ENCODE peak calls at places on chromosome 17, in four cellular contexts. P, K, U and Z are unnamed samples.

GRCh38 chr17:55386931-55387330 is 34.7 kb downstream of the MMD start:
- DNase-seq in P (no peak), K (no peak), U (no peak), Z (no peak)

GRCh38 chr17:19398301-19399181 is 11.6 kb upstream of the MFAP4 start:
- DNase-seq in P (peak), U (peak), K (peak), Z (peak)

GRCh38 chr17:2438823-2439222 is 38.0 kb upstream of the MNT start:
- DNase-seq in U (no peak), K (no peak), P (peak), Z (peak)

GRCh38 chr17:28724500-28725165 is 1.4 kb downstream of the TLCD1 start:
- DNase-seq in K (no peak), P (no peak), U (no peak), Z (no peak)

GRCh38 chr17:7233701-7234099 is 617 bp downstream of the DVL2 start:
- DNase-seq in P (peak), K (no peak), U (no peak), Z (peak)

GRCh38 chr17:5422505-5422904 is 2.5 kb downstream of the RPAIN start:
- DNase-seq in U (peak), P (peak), K (peak), Z (peak)

GRCh38 chr17:43449470-43450202 is 34.1 kb upstream of the DHX8 start:
- DNase-seq in K (peak), U (no peak), P (no peak), Z (no peak)

GRCh38 chr17:81285179-81285878 is 9.8 kb downstream of the SLC38A10 start:
- DNase-seq in K (no peak), U (no peak), P (peak), Z (peak)

GRCh38 chr17:80822021-80822699 is 169.5 kb upstream of the CHMP6 start:
- DNase-seq in K (no peak), P (no peak), U (no peak), Z (no peak)

GRCh38 chr17:43790311-43790940 is 10.2 kb downstream of the CFAP97D1 start:
- DNase-seq in P (no peak), U (peak), K (no peak), Z (no peak)

GRCh38 chr17:12979826-12980500 is 37.9 kb downstream of the ELAC2 start:
- DNase-seq in U (no peak), K (no peak), P (peak), Z (peak)

GRCh38 chr17:60579551-60579950 is 20.4 kb upstream of the PPM1D start:
- DNase-seq in P (no peak), K (no peak), U (no peak), Z (no peak)

GRCh38 chr17:21313320-21313719 is 28.8 kb downstream of the MAP2K3 start:
- DNase-seq in K (no peak), P (no peak), U (no peak), Z (no peak)

GRCh38 chr17:28925912-28926365 is 23.1 kb upstream of the DHRS13 start:
- DNase-seq in K (peak), P (peak), U (peak), Z (peak)

GRCh38 chr17:59487161-59487873 is 78.1 kb upstream of the DHX40 start:
- DNase-seq in U (no peak), K (no peak), P (peak), Z (peak)

GRCh38 chr17:77426676-77427386 is 286.1 kb downstream of the SEC14L1 start:
- DNase-seq in U (no peak), P (no peak), K (no peak), Z (no peak)

GRCh38 chr17:77353684-77354419 is 213.1 kb downstream of the SEC14L1 start:
- DNase-seq in K (no peak), U (no peak), P (peak), Z (peak)

GRCh38 chr17:28895794-28896447 is 1.6 kb downstream of the FLOT2 start:
- DNase-seq in U (no peak), K (no peak), P (no peak), Z (no peak)

GRCh38 chr17:59329558-59330313 is 1.7 kb upstream of the YPEL2 start:
- DNase-seq in U (peak), K (peak), P (peak), Z (peak)